ENCODE peak calls at places on chromosomes 11 and 22, in seven cellular contexts. D is HEK293T, A is WTC11, Z is HCT116, P is K562, R is H1, U is GM12878. K is an unnamed sample.

GRCh38 chr22:49678842-49679170 is 148.9 kb downstream of the BRD1 start:
- DNase-seq in R (no peak), P (no peak), A (no peak), Z (no peak), D (no peak), U (no peak), K (no peak)

GRCh38 chr11:68792400-68792955 is 41.2 kb upstream of the TESMIN start:
- DNase-seq in R (no peak), A (no peak), Z (no peak), P (no peak), U (no peak), D (no peak), K (no peak)

GRCh38 chr22:40271440-40271839 is 74.9 kb upstream of the ADSL start:
- DNase-seq in A (no peak), R (no peak), Z (no peak), P (no peak), D (no peak), U (no peak), K (no peak)

GRCh38 chr11:73227571-73228211 is 9.6 kb downstream of the P2RY2 start:
- DNase-seq in Z (peak; percentile 42), U (no peak), D (no peak), P (no peak), R (peak; percentile 87), A (peak; percentile 85), K (no peak)

GRCh38 chr11:122363306-122363705 is 247.3 kb upstream of the BLID start:
- DNase-seq in D (no peak), R (no peak), P (no peak), Z (no peak), A (no peak), U (no peak), K (no peak)

GRCh38 chr11:16049611-16050010 is 306.7 kb downstream of the SOX6 start:
- DNase-seq in R (no peak), Z (no peak), A (peak; percentile 19), P (no peak), U (no peak), D (no peak), K (no peak)

GRCh38 chr22:46357711-46358505 is 22.4 kb downstream of the TRMU start:
- DNase-seq in A (no peak), P (no peak), Z (no peak), U (no peak), D (no peak), R (no peak), K (no peak)

GRCh38 chr11:78946945-78947914 is 372.6 kb upstream of the NARS2 start:
- DNase-seq in Z (no peak), A (no peak), P (no peak), D (no peak), U (no peak), R (no peak), K (peak; percentile 3)

GRCh38 chr22:49340406-49340805 is 487.3 kb downstream of the BRD1 start:
- DNase-seq in D (no peak), P (no peak), R (no peak), U (no peak), A (no peak), Z (no peak), K (no peak)

GRCh38 chr11:117919326-117920275 is 9.6 kb downstream of the TMPRSS13 start:
- DNase-seq in U (no peak), A (no peak), R (no peak), Z (no peak), P (no peak), D (no peak), K (no peak)

GRCh38 chr22:32684148-32684821 is 117.2 kb upstream of the TIMP3 start:
- DNase-seq in D (no peak), A (no peak), P (no peak), Z (no peak), U (no peak), R (no peak), K (no peak)

GRCh38 chr22:45208993-45209838 is 31.5 kb downstream of the KIAA0930 start:
- DNase-seq in R (peak; percentile 97), Z (no peak), P (peak; percentile 46), U (no peak), D (peak; percentile 54), A (peak; percentile 84), K (no peak)

GRCh38 chr11:31779268-31779879 is 31.7 kb downstream of the PAX6 start:
- DNase-seq in D (no peak), P (no peak), A (no peak), Z (no peak), U (no peak), R (no peak), K (no peak)

GRCh38 chr22:26461188-26461810 is 22.3 kb downstream of the HPS4 start:
- DNase-seq in U (no peak), R (peak; percentile 90), P (peak; percentile 52), D (peak; percentile 84), Z (peak; percentile 18), A (peak; percentile 88), K (peak; percentile 24)

GRCh38 chr11:35725880-35726279 is 63.3 kb downstream of the TRIM44 start:
- DNase-seq in U (no peak), A (no peak), D (no peak), P (no peak), Z (peak; percentile 26), R (no peak), K (no peak)

GRCh38 chr11:121105063-121105480 is 4.0 kb downstream of the TECTA start:
- DNase-seq in D (no peak), R (no peak), U (no peak), P (no peak), Z (no peak), A (no peak), K (no peak)

GRCh38 chr11:64866173-64866491 is 12.3 kb downstream of the EHD1 start:
- DNase-seq in A (no peak), P (no peak), Z (no peak), U (no peak), D (no peak), R (no peak), K (no peak)

GRCh38 chr11:121445071-121445768 is 6.9 kb upstream of the SORL1 start:
- DNase-seq in P (no peak), R (no peak), U (no peak), Z (no peak), A (no peak), D (no peak), K (no peak)

DNA sequence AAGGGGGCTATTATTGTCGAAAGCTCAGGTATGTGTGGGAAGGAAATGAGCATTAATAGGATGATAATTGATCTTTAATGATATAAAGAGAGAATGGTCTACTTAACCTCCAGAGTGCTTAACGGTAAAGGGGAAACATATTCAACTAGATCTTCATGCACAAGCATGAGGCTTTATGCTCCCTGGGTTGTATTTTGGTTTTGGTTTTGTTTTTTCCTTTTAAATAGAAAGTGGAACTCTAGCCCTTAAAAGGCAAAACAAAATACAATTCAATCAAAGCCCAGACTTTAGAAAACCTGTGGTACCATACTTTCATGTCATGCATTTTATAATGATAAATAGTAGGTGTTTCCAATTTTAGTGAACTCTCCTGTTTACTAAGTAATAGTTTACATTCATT is 622.7 kb downstream of the METTL15 start:
- DNase-seq in P (no peak), Z (no peak), A (no peak), U (no peak), R (no peak), D (no peak), K (no peak)
- TF ChIP-seq SP1 in P (no peak), Z (no peak), A (no peak), U (no peak), R (no peak), D (no peak), K (no peak)

GRCh38 chr11:111539426-111540113 is 950 bp upstream of the LAYN start:
- DNase-seq in Z (no peak), U (no peak), P (no peak), R (no peak), A (no peak), D (no peak), K (no peak)

GRCh38 chr11:111541209-111542061 is 915 bp downstream of the LAYN start:
- DNase-seq in P (no peak), R (peak; percentile 67), U (no peak), D (peak; percentile 30), Z (no peak), A (peak; percentile 59), K (no peak)

GRCh38 chr11:111540921-111541208 is 345 bp downstream of the LAYN start:
- DNase-seq in P (no peak), U (no peak), R (no peak), D (no peak), A (no peak), Z (no peak), K (no peak)

GRCh38 chr11:111538407-111539114 is 2.0 kb upstream of the LAYN start:
- DNase-seq in D (no peak), R (no peak), U (no peak), Z (no peak), A (no peak), P (no peak), K (peak; percentile 61)

GRCh38 chr11:111540114-111540920 is at the start of gene LAYN:
- DNase-seq in P (no peak), U (no peak), D (peak; percentile 79), R (peak; percentile 76), A (peak; percentile 66), Z (no peak), K (no peak)
- TF ChIP-seq SP1 in P (no peak), U (no peak), D (no peak), R (no peak), A (peak; percentile 38), Z (no peak), K (no peak)

DNA sequence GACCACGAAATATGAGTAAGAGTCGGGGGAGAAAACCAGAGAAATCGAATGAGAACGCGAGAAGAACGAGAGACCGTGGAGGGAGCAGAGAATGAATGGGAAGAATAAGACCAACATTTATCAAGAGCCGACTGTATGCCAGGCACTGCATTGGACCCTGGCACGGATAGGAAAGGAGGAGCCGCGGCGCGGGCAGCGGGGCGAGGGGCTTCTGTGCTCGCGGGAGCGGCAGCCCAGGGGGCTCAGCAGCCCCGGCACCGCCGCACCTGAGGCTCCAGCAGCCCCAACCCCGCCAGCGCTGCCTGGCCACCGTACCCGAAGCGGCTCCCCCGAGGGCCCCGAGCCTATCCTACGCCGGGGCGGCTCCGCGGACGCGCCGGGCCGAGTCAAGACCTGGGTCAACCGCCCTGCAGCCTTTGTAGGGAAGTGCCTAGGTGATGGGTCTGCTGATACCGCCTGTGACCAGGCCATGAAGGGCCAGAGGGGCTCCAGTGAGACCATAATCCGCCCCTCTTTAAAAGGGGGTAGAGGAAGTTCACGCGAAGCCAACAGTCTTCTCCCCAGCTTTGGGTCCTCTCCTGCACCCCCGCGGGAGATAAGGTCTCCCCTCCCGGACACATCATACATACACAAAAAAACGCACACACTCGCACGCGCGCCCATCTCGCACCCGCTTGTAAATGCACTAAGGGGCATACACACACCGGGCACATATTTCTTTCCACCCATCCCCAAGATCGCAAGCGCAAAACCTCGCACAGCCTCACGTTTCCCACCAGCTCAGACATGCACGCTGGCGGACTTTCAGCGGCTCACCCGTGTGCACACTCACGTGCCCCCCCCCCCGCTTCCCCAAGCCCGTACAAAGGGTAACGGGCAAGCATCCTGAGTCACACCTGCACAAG is 964 bp upstream of the RTN4RL2 start:
- DNase-seq in P (no peak), Z (no peak), D (no peak), R (peak; percentile 75), A (peak; percentile 41), U (no peak), K (no peak)
- TF ChIP-seq SP1 in P (no peak), Z (no peak), D (no peak), R (no peak), A (no peak), U (no peak), K (no peak)

DNA sequence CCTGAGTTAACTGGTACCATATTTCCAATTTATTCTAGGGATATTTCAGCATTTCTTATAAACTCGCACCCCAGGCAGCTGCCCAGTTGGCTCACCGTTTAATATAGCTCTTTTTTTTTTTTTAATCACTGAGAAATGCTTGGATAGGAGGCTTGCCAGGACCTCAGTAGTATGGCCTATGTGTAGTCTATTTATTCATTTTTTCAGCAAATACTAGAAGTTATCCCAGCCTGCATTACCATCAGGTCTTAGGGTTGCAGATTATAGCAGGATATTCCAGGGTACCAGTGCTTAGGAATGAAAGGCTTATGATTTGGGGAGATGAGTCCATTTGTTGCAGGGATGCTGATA is 26.6 kb downstream of the PARVA start:
- DNase-seq in U (no peak), P (no peak), R (no peak), Z (no peak), D (no peak), A (no peak), K (no peak)
- TF ChIP-seq SP1 in U (no peak), P (no peak), R (no peak), Z (no peak), D (no peak), A (no peak), K (no peak)

K was measured in HepG2.